ENCODE peak calls at places on chromosome 5, in four cellular contexts. T is cardiac muscle cell, X is prostate gland, E is uterus. B is an unnamed sample.

GRCh38 chr5:150394912-150395689 is 17.6 kb downstream of the CD74 start:
- DNase-seq in T (no peak), X (no peak), E (no peak), B (no peak)

GRCh38 chr5:142388696-142389095 is 63.9 kb upstream of the SPRY4 start:
- DNase-seq in T (no peak), X (no peak), E (no peak), B (no peak)

GRCh38 chr5:157245477-157245876 is 20.4 kb upstream of the CYFIP2 start:
- DNase-seq in T (no peak), X (no peak), E (no peak), B (no peak)

GRCh38 chr5:90709323-90710148 is 150.9 kb downstream of the ADGRV1 start:
- DNase-seq in T (peak), X (peak), E (no peak), B (no peak)

GRCh38 chr5:77167695-77168111 is 42.8 kb upstream of the PDE8B start:
- DNase-seq in T (no peak), X (no peak), E (peak), B (no peak)

GRCh38 chr5:39867923-39868322 is 443.1 kb upstream of the DAB2 start:
- DNase-seq in T (no peak), X (no peak), E (no peak), B (no peak)

GRCh38 chr5:163459465-163459887 is 426 bp downstream of the NUDCD2 start:
- DNase-seq in T (no peak), X (no peak), E (no peak), B (no peak)

GRCh38 chr5:10601246-10602030 is 37.6 kb downstream of the ANKRD33B start:
- DNase-seq in T (peak), X (peak), E (peak), B (peak)

GRCh38 chr5:88666761-88667186 is 216.2 kb downstream of the MEF2C start:
- DNase-seq in T (no peak), X (no peak), E (no peak), B (no peak)

GRCh38 chr5:95838001-95838520 is 15.5 kb upstream of the GLRX start:
- DNase-seq in T (no peak), X (no peak), E (no peak), B (no peak)

GRCh38 chr5:142446960-142447279 is 122.1 kb upstream of the SPRY4 start:
- DNase-seq in T (no peak), X (no peak), E (no peak), B (no peak)

GRCh38 chr5:64939772-64940510 is 171.2 kb downstream of the CWC27 start:
- DNase-seq in T (no peak), X (peak), E (peak), B (no peak)

GRCh38 chr5:8961219-8961618 is 584.7 kb downstream of the SEMA5A start:
- DNase-seq in T (no peak), X (no peak), E (no peak), B (no peak)

GRCh38 chr5:111602817-111603445 is 90.6 kb upstream of the STARD4 start:
- DNase-seq in T (no peak), X (no peak), E (no peak), B (no peak)

GRCh38 chr5:50958852-50959457 is 292.5 kb downstream of the PARP8 start:
- DNase-seq in T (peak), X (peak), E (no peak), B (no peak)

GRCh38 chr5:134226441-134227192 is 744 bp upstream of the PPP2CA start:
- DNase-seq in T (no peak), X (no peak), E (no peak), B (no peak)

GRCh38 chr5:175815126-175815913 is 56.1 kb upstream of the CPLX2 start:
- DNase-seq in T (no peak), X (no peak), E (no peak), B (no peak)

GRCh38 chr5:159003045-159004030 is 96.4 kb downstream of the EBF1 start:
- DNase-seq in T (no peak), X (no peak), E (no peak), B (no peak)

GRCh38 chr5:106521701-106522100 is 1149.0 kb downstream of the EFNA5 start:
- DNase-seq in T (no peak), X (no peak), E (no peak), B (no peak)

GRCh38 chr5:92559743-92560142 is 1021.3 kb downstream of the NR2F1-AS1 start:
- DNase-seq in T (no peak), X (no peak), E (no peak), B (no peak)

GRCh38 chr5:134114886-134115805 is 665 bp downstream of the TCF7 start:
- DNase-seq in T (peak), X (no peak), E (peak), B (no peak)

GRCh38 chr5:159343295-159344094 is 13.2 kb upstream of the IL12B start:
- DNase-seq in T (no peak), X (no peak), E (no peak), B (no peak)

GRCh38 chr5:160390787-160391696 is 8.8 kb downstream of the FAM200C start:
- DNase-seq in T (peak), X (no peak), E (no peak), B (no peak)

GRCh38 chr5:1182633-1183423 is 18.6 kb upstream of the SLC6A19 start:
- DNase-seq in T (peak), X (no peak), E (no peak), B (no peak)

GRCh38 chr5:59609501-59610265 is 283.8 kb downstream of the PDE4D start:
- DNase-seq in T (no peak), X (no peak), E (no peak), B (no peak)

GRCh38 chr5:81555865-81556264 is 161.9 kb upstream of the ACOT12 start:
- DNase-seq in T (no peak), X (no peak), E (no peak), B (no peak)

GRCh38 chr5:31811210-31811609 is 172.3 kb downstream of the PDZD2 start:
- DNase-seq in T (no peak), X (no peak), E (no peak), B (no peak)

GRCh38 chr5:149314571-149315111 is 30.7 kb upstream of the GRPEL2 start:
- DNase-seq in T (no peak), X (no peak), E (no peak), B (no peak)
- TF ChIP-seq CTCF in T (no peak), X (no peak), E (no peak), B (no peak)

GRCh38 chr5:124612023-124612422 is 134.4 kb downstream of the ZNF608 start:
- DNase-seq in T (peak), X (no peak), E (no peak), B (no peak)

GRCh38 chr5:124617787-124618186 is 128.7 kb downstream of the ZNF608 start:
- DNase-seq in T (no peak), X (no peak), E (no peak), B (no peak)

GRCh38 chr5:124614836-124615235 is 131.6 kb downstream of the ZNF608 start:
- DNase-seq in T (no peak), X (no peak), E (no peak), B (no peak)

GRCh38 chr5:124619121-124619520 is 127.3 kb downstream of the ZNF608 start:
- DNase-seq in T (no peak), X (no peak), E (no peak), B (no peak)

DNA sequence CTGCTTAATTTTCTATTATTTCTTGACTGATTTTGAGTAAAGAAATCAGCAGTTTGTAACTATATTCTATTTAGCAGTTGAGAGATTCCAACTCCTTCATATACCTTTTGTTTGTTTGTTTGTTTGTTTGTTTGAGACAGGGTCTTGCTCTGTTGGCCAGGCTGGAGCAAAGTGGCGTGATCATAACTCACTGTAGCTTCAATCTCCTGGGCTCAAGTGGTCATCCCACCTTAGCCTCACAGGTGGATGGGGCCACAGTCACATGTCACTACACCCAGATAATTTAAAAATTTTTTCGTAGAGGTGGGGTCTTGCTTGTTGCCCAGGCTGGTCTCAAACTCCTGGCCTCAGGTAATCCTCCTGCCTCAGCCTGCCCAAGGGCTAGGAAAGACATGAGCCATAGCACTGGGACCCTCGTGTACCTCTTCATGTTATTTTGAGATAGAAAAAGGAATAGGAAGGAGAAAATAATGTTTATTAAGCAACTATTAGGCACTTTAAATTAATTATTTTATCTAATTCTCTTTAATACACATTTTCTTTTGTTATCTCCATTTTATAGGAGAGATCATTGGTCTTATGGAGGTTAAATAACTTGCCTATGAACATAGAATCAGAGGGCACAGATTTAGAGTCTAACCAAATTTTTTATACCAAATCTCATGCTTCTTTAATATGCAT is 133.0 kb downstream of the ZNF608 start:
- DNase-seq in T (no peak), X (no peak), E (no peak), B (no peak)
- TF ChIP-seq CTCF in T (no peak), X (no peak), E (no peak), B (no peak)

GRCh38 chr5:103669615-103670014 is 107.0 kb upstream of the NUDT12 start:
- DNase-seq in T (no peak), X (no peak), E (no peak), B (no peak)
- TF ChIP-seq CTCF in T (no peak), X (no peak), E (no peak), B (no peak)

DNA sequence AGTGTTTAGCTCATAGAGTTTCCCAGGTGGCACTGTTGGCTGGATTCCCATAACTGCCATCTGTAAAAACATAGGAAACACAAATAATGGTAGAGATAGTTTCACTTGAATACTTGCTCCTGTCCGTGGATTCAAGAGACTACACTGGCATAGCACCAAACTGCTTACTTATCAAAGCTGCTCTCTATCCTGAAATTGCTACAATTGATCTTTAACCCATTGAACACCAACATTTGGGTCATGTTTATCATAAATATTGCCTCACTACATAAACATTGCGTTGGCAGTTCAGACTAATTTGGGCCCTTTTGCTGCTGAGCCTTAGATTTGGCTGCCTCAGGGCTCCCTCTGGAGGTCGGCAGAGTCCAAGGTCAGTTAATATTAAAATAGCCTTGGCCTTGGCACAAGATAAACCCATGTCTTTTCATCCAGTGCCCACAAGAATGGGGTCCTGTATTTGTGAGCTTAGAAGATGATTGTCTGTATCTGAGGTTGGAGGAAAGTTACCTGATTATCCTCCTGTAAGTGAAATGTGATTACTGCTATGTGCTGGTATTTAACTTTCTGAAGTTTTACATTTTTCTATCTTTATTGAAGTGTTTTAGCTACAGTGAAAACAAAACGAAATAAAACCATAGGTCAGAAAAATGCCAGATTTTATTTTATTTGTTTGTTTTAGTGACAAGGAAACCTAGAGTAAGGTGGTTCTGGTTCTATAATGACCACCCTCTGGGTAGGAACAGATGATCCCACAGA is 4.0 kb upstream of the RANBP3L start:
- DNase-seq in T (peak), X (peak), E (peak), B (no peak)
- TF ChIP-seq CTCF in T (peak), X (peak), E (peak), B (no peak)

GRCh38 chr5:53035868-53036381 is 46.8 kb downstream of the ITGA2 start:
- DNase-seq in T (no peak), X (no peak), E (no peak), B (no peak)
- TF ChIP-seq CTCF in T (peak), X (no peak), E (no peak), B (no peak)

DNA sequence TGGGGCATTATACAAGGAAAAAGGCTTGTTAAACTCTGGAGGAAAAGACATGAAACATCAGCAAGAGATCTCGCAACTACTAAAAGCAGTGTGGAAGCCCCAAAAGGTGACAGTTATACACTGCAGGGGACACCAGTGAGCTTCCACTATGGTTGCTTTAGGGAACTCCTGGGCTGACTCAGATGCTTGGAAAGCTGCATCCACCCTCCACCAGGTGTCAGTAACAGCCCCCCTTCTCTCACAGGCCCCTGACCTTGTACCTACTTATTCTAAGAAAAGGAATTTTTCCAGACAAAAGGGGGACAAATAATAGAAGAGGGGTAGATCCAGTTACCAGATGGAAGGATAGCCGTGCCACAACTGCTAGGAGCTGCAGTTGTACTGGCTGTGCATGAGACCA is 154.4 kb upstream of the COX7C start:
- DNase-seq in T (no peak), X (no peak), E (no peak), B (no peak)
- TF ChIP-seq CTCF in T (no peak), X (no peak), E (no peak), B (no peak)

DNA sequence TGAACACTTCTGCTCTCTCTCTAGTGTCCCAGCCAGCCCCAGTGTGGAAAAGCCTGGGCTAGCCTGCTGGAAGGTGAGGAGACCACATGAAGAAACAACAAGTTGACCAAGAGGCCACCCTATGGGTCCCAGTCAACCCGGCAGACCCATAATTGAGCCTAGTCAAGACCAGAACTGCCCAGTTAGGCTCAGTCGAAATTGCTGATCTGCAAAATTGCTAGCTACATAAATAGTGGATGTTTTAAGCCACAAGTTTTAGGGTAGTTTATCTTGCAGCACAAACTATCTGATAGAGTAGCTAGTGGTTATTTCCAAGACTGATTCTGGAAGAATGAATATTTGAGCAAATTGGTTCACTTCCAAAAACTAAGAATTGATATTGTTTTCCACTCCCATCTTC is 82.3 kb upstream of the CCDC112 start:
- DNase-seq in T (no peak), X (no peak), E (no peak), B (no peak)
- TF ChIP-seq CTCF in T (no peak), X (no peak), E (no peak), B (no peak)